ENCODE peak calls at places on chromosome 19, in ten cellular contexts. One of them, this sample, is unnamed.

GRCh38 chr19:33409906-33410685 is 36.6 kb downstream of the CEBPG start:
- DNase-seq in stimulated activated CD8-positive, alpha-beta memory T cell treated with anti-CD3 and anti-CD28 coated beads, Interleukin-7, amount 100 ng/mL, for 1 hour: no peak
- DNase-seq in amniotic stem cell: no peak
- DNase-seq in naive thymus-derived CD8-positive, alpha-beta T cell: no peak
- DNase-seq in cardiac muscle cell: no peak
- DNase-seq in substantia nigra: no peak
- DNase-seq in nucleus accumbens: no peak
- DNase-seq in neural crest cell: no peak
- DNase-seq in activated naive CD4-positive, alpha-beta T cell: no peak
- DNase-seq in AG09319: no peak
- DNase-seq in this sample: no peak

GRCh38 chr19:16030964-16031871 is 45.1 kb upstream of the TPM4 start:
- DNase-seq in neural crest cell: no peak
- DNase-seq in substantia nigra: no peak
- DNase-seq in AG09319: no peak
- DNase-seq in cardiac muscle cell: no peak
- DNase-seq in nucleus accumbens: no peak
- DNase-seq in activated naive CD4-positive, alpha-beta T cell: no peak
- DNase-seq in amniotic stem cell: no peak
- DNase-seq in naive thymus-derived CD8-positive, alpha-beta T cell: no peak
- DNase-seq in stimulated activated CD8-positive, alpha-beta memory T cell treated with anti-CD3 and anti-CD28 coated beads, Interleukin-7, amount 100 ng/mL, for 1 hour: no peak
- DNase-seq in this sample: no peak

GRCh38 chr19:16584825-16585801 is 12.9 kb upstream of the SLC35E1 start:
- DNase-seq in naive thymus-derived CD8-positive, alpha-beta T cell: no peak
- DNase-seq in stimulated activated CD8-positive, alpha-beta memory T cell treated with anti-CD3 and anti-CD28 coated beads, Interleukin-7, amount 100 ng/mL, for 1 hour: no peak
- DNase-seq in neural crest cell: no peak
- DNase-seq in nucleus accumbens: no peak
- DNase-seq in activated naive CD4-positive, alpha-beta T cell: no peak
- DNase-seq in AG09319: no peak
- DNase-seq in substantia nigra: no peak
- DNase-seq in cardiac muscle cell: no peak
- DNase-seq in amniotic stem cell: no peak
- DNase-seq in this sample: peak

GRCh38 chr19:33859016-33859415 is 62.3 kb downstream of the KCTD15 start:
- DNase-seq in neural crest cell: no peak
- DNase-seq in nucleus accumbens: no peak
- DNase-seq in naive thymus-derived CD8-positive, alpha-beta T cell: no peak
- DNase-seq in activated naive CD4-positive, alpha-beta T cell: no peak
- DNase-seq in AG09319: no peak
- DNase-seq in cardiac muscle cell: no peak
- DNase-seq in substantia nigra: no peak
- DNase-seq in stimulated activated CD8-positive, alpha-beta memory T cell treated with anti-CD3 and anti-CD28 coated beads, Interleukin-7, amount 100 ng/mL, for 1 hour: no peak
- DNase-seq in amniotic stem cell: no peak
- DNase-seq in this sample: no peak

GRCh38 chr19:8017808-8018207 is 12.4 kb upstream of the ELAVL1 start:
- DNase-seq in substantia nigra: no peak
- DNase-seq in neural crest cell: no peak
- DNase-seq in AG09319: no peak
- DNase-seq in activated naive CD4-positive, alpha-beta T cell: peak
- DNase-seq in cardiac muscle cell: no peak
- DNase-seq in naive thymus-derived CD8-positive, alpha-beta T cell: peak
- DNase-seq in nucleus accumbens: no peak
- DNase-seq in amniotic stem cell: no peak
- DNase-seq in stimulated activated CD8-positive, alpha-beta memory T cell treated with anti-CD3 and anti-CD28 coated beads, Interleukin-7, amount 100 ng/mL, for 1 hour: no peak
- DNase-seq in this sample: peak

GRCh38 chr19:38434549-38435051 is 1.1 kb downstream of the RYR1 start:
- DNase-seq in substantia nigra: no peak
- DNase-seq in stimulated activated CD8-positive, alpha-beta memory T cell treated with anti-CD3 and anti-CD28 coated beads, Interleukin-7, amount 100 ng/mL, for 1 hour: no peak
- DNase-seq in amniotic stem cell: no peak
- DNase-seq in nucleus accumbens: no peak
- DNase-seq in activated naive CD4-positive, alpha-beta T cell: no peak
- DNase-seq in cardiac muscle cell: no peak
- DNase-seq in AG09319: no peak
- DNase-seq in neural crest cell: peak
- DNase-seq in naive thymus-derived CD8-positive, alpha-beta T cell: no peak
- DNase-seq in this sample: no peak

GRCh38 chr19:54209058-54209747 is 8.5 kb downstream of the RPS9 start:
- DNase-seq in naive thymus-derived CD8-positive, alpha-beta T cell: no peak
- DNase-seq in activated naive CD4-positive, alpha-beta T cell: no peak
- DNase-seq in substantia nigra: peak
- DNase-seq in amniotic stem cell: no peak
- DNase-seq in cardiac muscle cell: no peak
- DNase-seq in nucleus accumbens: peak
- DNase-seq in stimulated activated CD8-positive, alpha-beta memory T cell treated with anti-CD3 and anti-CD28 coated beads, Interleukin-7, amount 100 ng/mL, for 1 hour: no peak
- DNase-seq in neural crest cell: no peak
- DNase-seq in AG09319: no peak
- DNase-seq in this sample: no peak

GRCh38 chr19:13483215-13483614 is 23.1 kb downstream of the CACNA1A start:
- DNase-seq in naive thymus-derived CD8-positive, alpha-beta T cell: no peak
- DNase-seq in AG09319: no peak
- DNase-seq in nucleus accumbens: no peak
- DNase-seq in stimulated activated CD8-positive, alpha-beta memory T cell treated with anti-CD3 and anti-CD28 coated beads, Interleukin-7, amount 100 ng/mL, for 1 hour: no peak
- DNase-seq in substantia nigra: no peak
- DNase-seq in amniotic stem cell: no peak
- DNase-seq in neural crest cell: no peak
- DNase-seq in cardiac muscle cell: no peak
- DNase-seq in activated naive CD4-positive, alpha-beta T cell: no peak
- DNase-seq in this sample: peak

GRCh38 chr19:4297901-4298771 is 4.1 kb downstream of the TMIGD2 start:
- DNase-seq in amniotic stem cell: no peak
- DNase-seq in naive thymus-derived CD8-positive, alpha-beta T cell: no peak
- DNase-seq in neural crest cell: no peak
- DNase-seq in substantia nigra: no peak
- DNase-seq in stimulated activated CD8-positive, alpha-beta memory T cell treated with anti-CD3 and anti-CD28 coated beads, Interleukin-7, amount 100 ng/mL, for 1 hour: no peak
- DNase-seq in AG09319: no peak
- DNase-seq in cardiac muscle cell: no peak
- DNase-seq in activated naive CD4-positive, alpha-beta T cell: no peak
- DNase-seq in nucleus accumbens: no peak
- DNase-seq in this sample: no peak

GRCh38 chr19:3466630-3467029 is 13.7 kb downstream of the SMIM24 start:
- DNase-seq in substantia nigra: no peak
- DNase-seq in neural crest cell: no peak
- DNase-seq in amniotic stem cell: no peak
- DNase-seq in cardiac muscle cell: no peak
- DNase-seq in naive thymus-derived CD8-positive, alpha-beta T cell: no peak
- DNase-seq in activated naive CD4-positive, alpha-beta T cell: no peak
- DNase-seq in nucleus accumbens: no peak
- DNase-seq in stimulated activated CD8-positive, alpha-beta memory T cell treated with anti-CD3 and anti-CD28 coated beads, Interleukin-7, amount 100 ng/mL, for 1 hour: no peak
- DNase-seq in AG09319: no peak
- DNase-seq in this sample: no peak

GRCh38 chr19:22607653-22608430 is 26.3 kb upstream of the ZNF492 start:
- DNase-seq in activated naive CD4-positive, alpha-beta T cell: no peak
- DNase-seq in substantia nigra: no peak
- DNase-seq in AG09319: no peak
- DNase-seq in stimulated activated CD8-positive, alpha-beta memory T cell treated with anti-CD3 and anti-CD28 coated beads, Interleukin-7, amount 100 ng/mL, for 1 hour: no peak
- DNase-seq in cardiac muscle cell: no peak
- DNase-seq in naive thymus-derived CD8-positive, alpha-beta T cell: no peak
- DNase-seq in nucleus accumbens: no peak
- DNase-seq in amniotic stem cell: no peak
- DNase-seq in neural crest cell: no peak
- DNase-seq in this sample: no peak

GRCh38 chr19:18833849-18834643 is 2.3 kb downstream of the UPF1 start:
- DNase-seq in naive thymus-derived CD8-positive, alpha-beta T cell: no peak
- DNase-seq in amniotic stem cell: no peak
- DNase-seq in substantia nigra: no peak
- DNase-seq in nucleus accumbens: no peak
- DNase-seq in activated naive CD4-positive, alpha-beta T cell: no peak
- DNase-seq in cardiac muscle cell: no peak
- DNase-seq in stimulated activated CD8-positive, alpha-beta memory T cell treated with anti-CD3 and anti-CD28 coated beads, Interleukin-7, amount 100 ng/mL, for 1 hour: no peak
- DNase-seq in AG09319: no peak
- DNase-seq in neural crest cell: no peak
- DNase-seq in this sample: no peak

GRCh38 chr19:16076958-16077611 is 790 bp downstream of the TPM4 start:
- DNase-seq in nucleus accumbens: peak
- DNase-seq in amniotic stem cell: no peak
- DNase-seq in naive thymus-derived CD8-positive, alpha-beta T cell: no peak
- DNase-seq in substantia nigra: peak
- DNase-seq in activated naive CD4-positive, alpha-beta T cell: no peak
- DNase-seq in stimulated activated CD8-positive, alpha-beta memory T cell treated with anti-CD3 and anti-CD28 coated beads, Interleukin-7, amount 100 ng/mL, for 1 hour: no peak
- DNase-seq in cardiac muscle cell: peak
- DNase-seq in AG09319: no peak
- DNase-seq in neural crest cell: no peak
- DNase-seq in this sample: peak

GRCh38 chr19:6509118-6509971 is 7.2 kb upstream of the TUBB4A start:
- DNase-seq in substantia nigra: peak
- DNase-seq in AG09319: no peak
- DNase-seq in activated naive CD4-positive, alpha-beta T cell: no peak
- DNase-seq in stimulated activated CD8-positive, alpha-beta memory T cell treated with anti-CD3 and anti-CD28 coated beads, Interleukin-7, amount 100 ng/mL, for 1 hour: no peak
- DNase-seq in cardiac muscle cell: no peak
- DNase-seq in naive thymus-derived CD8-positive, alpha-beta T cell: no peak
- DNase-seq in nucleus accumbens: peak
- DNase-seq in neural crest cell: no peak
- DNase-seq in amniotic stem cell: no peak
- DNase-seq in this sample: no peak

GRCh38 chr19:46288896-46289588 is 7.8 kb upstream of the HIF3A start:
- DNase-seq in amniotic stem cell: peak
- DNase-seq in activated naive CD4-positive, alpha-beta T cell: no peak
- DNase-seq in naive thymus-derived CD8-positive, alpha-beta T cell: no peak
- DNase-seq in nucleus accumbens: no peak
- DNase-seq in neural crest cell: no peak
- DNase-seq in AG09319: peak
- DNase-seq in substantia nigra: no peak
- DNase-seq in stimulated activated CD8-positive, alpha-beta memory T cell treated with anti-CD3 and anti-CD28 coated beads, Interleukin-7, amount 100 ng/mL, for 1 hour: no peak
- DNase-seq in cardiac muscle cell: peak
- DNase-seq in this sample: no peak

GRCh38 chr19:30180691-30181090 is 191.5 kb upstream of the ZNF536 start:
- DNase-seq in substantia nigra: no peak
- DNase-seq in neural crest cell: no peak
- DNase-seq in activated naive CD4-positive, alpha-beta T cell: no peak
- DNase-seq in nucleus accumbens: no peak
- DNase-seq in cardiac muscle cell: no peak
- DNase-seq in naive thymus-derived CD8-positive, alpha-beta T cell: no peak
- DNase-seq in stimulated activated CD8-positive, alpha-beta memory T cell treated with anti-CD3 and anti-CD28 coated beads, Interleukin-7, amount 100 ng/mL, for 1 hour: no peak
- DNase-seq in AG09319: no peak
- DNase-seq in amniotic stem cell: no peak
- DNase-seq in this sample: no peak

GRCh38 chr19:10587022-10587838 is at the start of gene AP1M2:
- DNase-seq in stimulated activated CD8-positive, alpha-beta memory T cell treated with anti-CD3 and anti-CD28 coated beads, Interleukin-7, amount 100 ng/mL, for 1 hour: no peak
- DNase-seq in activated naive CD4-positive, alpha-beta T cell: no peak
- DNase-seq in cardiac muscle cell: no peak
- DNase-seq in nucleus accumbens: no peak
- DNase-seq in substantia nigra: no peak
- DNase-seq in neural crest cell: no peak
- DNase-seq in amniotic stem cell: no peak
- DNase-seq in naive thymus-derived CD8-positive, alpha-beta T cell: no peak
- DNase-seq in AG09319: no peak
- DNase-seq in this sample: no peak

GRCh38 chr19:6740589-6741348 is 1.3 kb downstream of the TRIP10 start:
- DNase-seq in amniotic stem cell: no peak
- DNase-seq in activated naive CD4-positive, alpha-beta T cell: no peak
- DNase-seq in AG09319: no peak
- DNase-seq in neural crest cell: peak
- DNase-seq in stimulated activated CD8-positive, alpha-beta memory T cell treated with anti-CD3 and anti-CD28 coated beads, Interleukin-7, amount 100 ng/mL, for 1 hour: no peak
- DNase-seq in naive thymus-derived CD8-positive, alpha-beta T cell: no peak
- DNase-seq in nucleus accumbens: no peak
- DNase-seq in cardiac muscle cell: peak
- DNase-seq in substantia nigra: no peak
- DNase-seq in this sample: peak

GRCh38 chr19:8180018-8180417 is 29.2 kb upstream of the CERS4 start:
- DNase-seq in cardiac muscle cell: no peak
- DNase-seq in substantia nigra: no peak
- DNase-seq in activated naive CD4-positive, alpha-beta T cell: no peak
- DNase-seq in amniotic stem cell: no peak
- DNase-seq in stimulated activated CD8-positive, alpha-beta memory T cell treated with anti-CD3 and anti-CD28 coated beads, Interleukin-7, amount 100 ng/mL, for 1 hour: no peak
- DNase-seq in naive thymus-derived CD8-positive, alpha-beta T cell: no peak
- DNase-seq in neural crest cell: no peak
- DNase-seq in AG09319: no peak
- DNase-seq in nucleus accumbens: no peak
- DNase-seq in this sample: no peak

GRCh38 chr19:50162988-50163387 is at the start of gene IZUMO2:
- DNase-seq in substantia nigra: no peak
- DNase-seq in stimulated activated CD8-positive, alpha-beta memory T cell treated with anti-CD3 and anti-CD28 coated beads, Interleukin-7, amount 100 ng/mL, for 1 hour: no peak
- DNase-seq in amniotic stem cell: no peak
- DNase-seq in nucleus accumbens: no peak
- DNase-seq in naive thymus-derived CD8-positive, alpha-beta T cell: no peak
- DNase-seq in neural crest cell: no peak
- DNase-seq in cardiac muscle cell: no peak
- DNase-seq in AG09319: no peak
- DNase-seq in activated naive CD4-positive, alpha-beta T cell: no peak
- DNase-seq in this sample: no peak

GRCh38 chr19:8811315-8812172 is 20.6 kb downstream of the ZNF558 start:
- DNase-seq in amniotic stem cell: no peak
- DNase-seq in substantia nigra: no peak
- DNase-seq in AG09319: no peak
- DNase-seq in nucleus accumbens: no peak
- DNase-seq in neural crest cell: no peak
- DNase-seq in naive thymus-derived CD8-positive, alpha-beta T cell: no peak
- DNase-seq in stimulated activated CD8-positive, alpha-beta memory T cell treated with anti-CD3 and anti-CD28 coated beads, Interleukin-7, amount 100 ng/mL, for 1 hour: no peak
- DNase-seq in cardiac muscle cell: no peak
- DNase-seq in activated naive CD4-positive, alpha-beta T cell: no peak
- DNase-seq in this sample: no peak

GRCh38 chr19:8571006-8571411 is 6.2 kb downstream of the MYO1F start:
- DNase-seq in nucleus accumbens: peak
- DNase-seq in amniotic stem cell: peak
- DNase-seq in activated naive CD4-positive, alpha-beta T cell: peak
- DNase-seq in cardiac muscle cell: peak
- DNase-seq in neural crest cell: no peak
- DNase-seq in stimulated activated CD8-positive, alpha-beta memory T cell treated with anti-CD3 and anti-CD28 coated beads, Interleukin-7, amount 100 ng/mL, for 1 hour: no peak
- DNase-seq in naive thymus-derived CD8-positive, alpha-beta T cell: peak
- DNase-seq in substantia nigra: no peak
- DNase-seq in AG09319: no peak
- DNase-seq in this sample: no peak

GRCh38 chr19:16970821-16971220 is 55.8 kb downstream of the CPAMD8 start:
- DNase-seq in naive thymus-derived CD8-positive, alpha-beta T cell: no peak
- DNase-seq in cardiac muscle cell: no peak
- DNase-seq in neural crest cell: no peak
- DNase-seq in activated naive CD4-positive, alpha-beta T cell: no peak
- DNase-seq in stimulated activated CD8-positive, alpha-beta memory T cell treated with anti-CD3 and anti-CD28 coated beads, Interleukin-7, amount 100 ng/mL, for 1 hour: no peak
- DNase-seq in substantia nigra: no peak
- DNase-seq in AG09319: no peak
- DNase-seq in amniotic stem cell: no peak
- DNase-seq in nucleus accumbens: no peak
- DNase-seq in this sample: no peak

GRCh38 chr19:16518061-16518460 is 21.9 kb downstream of the C19orf44 start:
- DNase-seq in neural crest cell: no peak
- DNase-seq in stimulated activated CD8-positive, alpha-beta memory T cell treated with anti-CD3 and anti-CD28 coated beads, Interleukin-7, amount 100 ng/mL, for 1 hour: no peak
- DNase-seq in substantia nigra: no peak
- DNase-seq in AG09319: no peak
- DNase-seq in nucleus accumbens: no peak
- DNase-seq in cardiac muscle cell: no peak
- DNase-seq in amniotic stem cell: no peak
- DNase-seq in naive thymus-derived CD8-positive, alpha-beta T cell: no peak
- DNase-seq in activated naive CD4-positive, alpha-beta T cell: no peak
- DNase-seq in this sample: no peak

GRCh38 chr19:42942187-42942789 is 5.3 kb upstream of the PSG7 start:
- DNase-seq in naive thymus-derived CD8-positive, alpha-beta T cell: no peak
- DNase-seq in cardiac muscle cell: no peak
- DNase-seq in stimulated activated CD8-positive, alpha-beta memory T cell treated with anti-CD3 and anti-CD28 coated beads, Interleukin-7, amount 100 ng/mL, for 1 hour: no peak
- DNase-seq in nucleus accumbens: no peak
- DNase-seq in activated naive CD4-positive, alpha-beta T cell: no peak
- DNase-seq in amniotic stem cell: no peak
- DNase-seq in AG09319: no peak
- DNase-seq in substantia nigra: no peak
- DNase-seq in neural crest cell: no peak
- DNase-seq in this sample: peak

GRCh38 chr19:14183741-14184395 is 22.1 kb downstream of the ADGRL1 start:
- DNase-seq in nucleus accumbens: no peak
- DNase-seq in substantia nigra: no peak
- DNase-seq in activated naive CD4-positive, alpha-beta T cell: no peak
- DNase-seq in naive thymus-derived CD8-positive, alpha-beta T cell: no peak
- DNase-seq in amniotic stem cell: no peak
- DNase-seq in AG09319: no peak
- DNase-seq in stimulated activated CD8-positive, alpha-beta memory T cell treated with anti-CD3 and anti-CD28 coated beads, Interleukin-7, amount 100 ng/mL, for 1 hour: no peak
- DNase-seq in cardiac muscle cell: no peak
- DNase-seq in neural crest cell: no peak
- DNase-seq in this sample: no peak

GRCh38 chr19:6044056-6044805 is 66.1 kb downstream of the RFX2 start:
- DNase-seq in cardiac muscle cell: no peak
- DNase-seq in neural crest cell: no peak
- DNase-seq in amniotic stem cell: no peak
- DNase-seq in stimulated activated CD8-positive, alpha-beta memory T cell treated with anti-CD3 and anti-CD28 coated beads, Interleukin-7, amount 100 ng/mL, for 1 hour: no peak
- DNase-seq in nucleus accumbens: no peak
- DNase-seq in substantia nigra: no peak
- DNase-seq in naive thymus-derived CD8-positive, alpha-beta T cell: no peak
- DNase-seq in activated naive CD4-positive, alpha-beta T cell: no peak
- DNase-seq in AG09319: no peak
- DNase-seq in this sample: no peak

GRCh38 chr19:21023901-21024300 is 3.4 kb downstream of the ZNF430 start:
- DNase-seq in substantia nigra: no peak
- DNase-seq in neural crest cell: no peak
- DNase-seq in AG09319: no peak
- DNase-seq in activated naive CD4-positive, alpha-beta T cell: no peak
- DNase-seq in amniotic stem cell: peak
- DNase-seq in stimulated activated CD8-positive, alpha-beta memory T cell treated with anti-CD3 and anti-CD28 coated beads, Interleukin-7, amount 100 ng/mL, for 1 hour: no peak
- DNase-seq in cardiac muscle cell: no peak
- DNase-seq in nucleus accumbens: no peak
- DNase-seq in naive thymus-derived CD8-positive, alpha-beta T cell: no peak
- DNase-seq in this sample: no peak